ENCODE peak calls at places on chromosomes 3 and 15, in six cellular contexts. Q is cardiac muscle cell, N is testis, R is kidney epithelial cell, D is breast epithelium, M is AG04449. U is an unnamed sample.

GRCh38 chr3:10354373-10355015 is 33.6 kb upstream of the SEC13 start:
- DNase-seq in Q (no peak), N (no peak), R (no peak), D (no peak), M (no peak), U (no peak)

GRCh38 chr15:100627789-100628395 is 25.5 kb downstream of the ASB7 start:
- DNase-seq in Q (peak), N (peak), R (peak), D (peak), M (peak), U (no peak)

GRCh38 chr15:88035381-88035780 is 221.2 kb downstream of the NTRK3 start:
- DNase-seq in Q (no peak), N (no peak), R (no peak), D (no peak), M (no peak), U (no peak)

GRCh38 chr15:62607643-62608042 is 434.9 kb upstream of the TPM1 start:
- DNase-seq in Q (peak), N (no peak), R (peak), D (no peak), M (no peak), U (no peak)

GRCh38 chr3:183490653-183491052 is 62.2 kb upstream of the MCF2L2 start:
- DNase-seq in Q (no peak), N (no peak), R (peak), D (peak), M (no peak), U (no peak)

GRCh38 chr3:106628407-106628806 is 748.8 kb upstream of the CCDC54 start:
- DNase-seq in Q (peak), N (no peak), R (peak), D (no peak), M (peak), U (no peak)

GRCh38 chr15:98896802-98897732 is 110.5 kb downstream of the PGPEP1L start:
- DNase-seq in Q (peak), N (no peak), R (peak), D (no peak), M (peak), U (no peak)

GRCh38 chr3:174524203-174524602 is 334.9 kb upstream of the NAALADL2 start:
- DNase-seq in Q (no peak), N (no peak), R (no peak), D (no peak), M (no peak), U (no peak)

GRCh38 chr15:88546248-88547129 is at the start of gene DET1:
- DNase-seq in Q (peak), N (peak), R (peak), D (peak), M (peak), U (peak)

GRCh38 chr3:46699846-46700523 is 1.2 kb upstream of the TMIE start:
- DNase-seq in Q (no peak), N (peak), R (no peak), D (no peak), M (no peak), U (peak)

GRCh38 chr3:116050311-116050710 is 395.0 kb downstream of the LSAMP start:
- DNase-seq in Q (no peak), N (no peak), R (no peak), D (no peak), M (no peak), U (no peak)

GRCh38 chr15:82150645-82151044 is 104.8 kb upstream of the MEX3B start:
- DNase-seq in Q (no peak), N (no peak), R (no peak), D (no peak), M (no peak), U (no peak)

GRCh38 chr3:24595801-24596200 is 101.2 kb upstream of the THRB start:
- DNase-seq in Q (no peak), N (no peak), R (no peak), D (no peak), M (no peak), U (no peak)

GRCh38 chr3:75192065-75192658 is 472.0 kb upstream of the FRG2C start:
- DNase-seq in Q (peak), N (peak), R (no peak), D (peak), M (no peak), U (no peak)

GRCh38 chr3:70003119-70003518 is 3.6 kb downstream of the SAMMSON start:
- DNase-seq in Q (no peak), N (no peak), R (no peak), D (no peak), M (no peak), U (no peak)

GRCh38 chr3:112497897-112498548 is 1.2 kb downstream of the BTLA start:
- DNase-seq in Q (no peak), N (no peak), R (no peak), D (no peak), M (no peak), U (no peak)
- H3K4me3 ChIP-seq in Q (no peak), N (no peak), R (no peak), D (no peak), M (no peak), U (no peak)

GRCh38 chr15:77870195-77871065 is 207.1 kb downstream of the TBC1D2B start:
- DNase-seq in Q (peak), N (peak), R (no peak), D (peak), M (no peak), U (peak)
- TF ChIP-seq CTCF in Q (peak), N (peak), R (peak), D (peak), M (peak), U (peak)

GRCh38 chr3:159853506-159853864 is 135.2 kb upstream of the IL12A start:
- DNase-seq in Q (no peak), N (no peak), R (no peak), D (no peak), M (no peak), U (no peak)

GRCh38 chr3:159850481-159850880 is 138.2 kb upstream of the IL12A start:
- DNase-seq in Q (no peak), N (no peak), R (no peak), D (no peak), M (no peak), U (no peak)

GRCh38 chr3:159854500-159855124 is 134.0 kb upstream of the IL12A start:
- DNase-seq in Q (peak), N (no peak), R (peak), D (no peak), M (peak), U (no peak)

GRCh38 chr3:159852256-159852655 is 136.4 kb upstream of the IL12A start:
- DNase-seq in Q (no peak), N (no peak), R (no peak), D (no peak), M (no peak), U (no peak)

DNA sequence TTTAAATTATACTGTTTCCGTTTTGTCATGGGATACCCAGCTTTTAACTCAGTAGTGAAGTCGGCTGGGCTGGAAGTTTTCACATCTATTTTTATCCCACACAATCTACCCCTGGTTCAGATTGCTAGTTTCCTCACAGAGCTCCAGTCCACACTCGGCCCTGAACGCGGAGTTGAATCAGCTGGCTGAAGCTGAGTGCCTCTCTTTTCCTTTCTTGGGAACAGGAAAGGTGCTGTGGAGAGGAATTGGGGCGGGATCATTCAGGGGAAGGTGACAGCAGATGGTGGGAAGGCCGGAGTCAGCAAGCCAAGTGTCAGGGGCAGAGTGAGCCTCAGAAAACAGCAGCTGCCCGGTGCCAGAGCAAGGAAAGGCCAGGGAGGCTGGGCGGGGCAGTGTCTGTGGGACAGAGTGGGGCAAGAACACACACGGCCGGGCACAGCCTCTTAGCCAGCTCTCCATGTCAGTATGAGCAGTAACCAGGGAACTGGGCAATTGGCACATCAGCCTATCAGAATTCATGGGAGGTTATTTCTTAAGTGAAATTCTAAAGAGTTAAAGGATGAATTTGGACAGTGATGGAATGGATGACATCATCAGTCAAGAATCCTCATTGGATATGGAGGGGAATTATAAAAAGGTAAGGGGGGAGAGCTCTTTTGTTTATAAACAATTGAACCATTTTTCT is 135.7 kb upstream of the IL12A start:
- DNase-seq in Q (peak), N (no peak), R (no peak), D (peak), M (no peak), U (peak)
- H3K4me3 ChIP-seq in Q (peak), N (no peak), R (no peak), D (peak), M (peak), U (no peak)

GRCh38 chr15:75532413-75533250 is 46.5 kb downstream of the PTPN9 start:
- DNase-seq in Q (peak), N (peak), R (no peak), D (peak), M (no peak), U (peak)
- TF ChIP-seq CTCF in Q (peak), N (peak), R (peak), D (peak), M (peak), U (peak)

U was measured in heart right ventricle.